ENCODE peak calls at places on chromosomes 12 and 14, in seven cellular contexts. B, X, J, U, F, Z and I are unnamed samples.

GRCh38 chr12:111304642-111305071 is 64.2 kb downstream of the PHETA1 start:
- DNase-seq in B (no peak), X (no peak), J (peak), U (peak), F (peak), Z (no peak), I (no peak)

GRCh38 chr12:47184229-47184628 is 104.5 kb upstream of the AMIGO2 start:
- DNase-seq in B (no peak), X (no peak), J (no peak), U (no peak), F (no peak), Z (no peak), I (no peak)

GRCh38 chr12:115450710-115451109 is 766.7 kb upstream of the TBX3 start:
- DNase-seq in B (no peak), X (no peak), J (no peak), U (no peak), F (no peak), Z (no peak), I (no peak)

GRCh38 chr14:106843951-106844483 is 1317.6 kb downstream of the TMEM121 start:
- DNase-seq in B (no peak), X (no peak), J (no peak), U (peak), F (no peak), Z (no peak), I (no peak)

GRCh38 chr12:2402180-2402579 is 349.4 kb downstream of the CACNA1C start:
- DNase-seq in B (no peak), X (no peak), J (no peak), U (no peak), F (no peak), Z (no peak), I (no peak)

GRCh38 chr12:6871052-6871957 is 1.8 kb downstream of the SPSB2 start:
- DNase-seq in B (no peak), X (no peak), J (no peak), U (peak), F (no peak), Z (no peak), I (no peak)

GRCh38 chr12:99767809-99768208 is 120.3 kb downstream of the GARIN6 start:
- DNase-seq in B (no peak), X (no peak), J (no peak), U (no peak), F (peak), Z (no peak), I (no peak)

GRCh38 chr14:37655418-37655817 is 60.0 kb downstream of the TTC6 start:
- DNase-seq in B (no peak), X (no peak), J (no peak), U (no peak), F (peak), Z (no peak), I (no peak)

GRCh38 chr12:46553266-46553665 is 180.7 kb upstream of the SLC38A2 start:
- DNase-seq in B (no peak), X (no peak), J (no peak), U (no peak), F (peak), Z (no peak), I (no peak)

GRCh38 chr12:122951406-122951805 is 14.9 kb downstream of the ABCB9 start:
- DNase-seq in B (no peak), X (no peak), J (no peak), U (no peak), F (peak), Z (no peak), I (no peak)

GRCh38 chr12:1800646-1801284 is 19.6 kb upstream of the LRTM2 start:
- DNase-seq in B (no peak), X (no peak), J (peak), U (peak), F (peak), Z (no peak), I (no peak)

GRCh38 chr14:99475179-99475578 is 5.5 kb downstream of the SETD3 start:
- DNase-seq in B (no peak), X (no peak), J (peak), U (no peak), F (peak), Z (no peak), I (no peak)

GRCh38 chr14:74504874-74505617 is 11.5 kb downstream of the ISCA2 start:
- DNase-seq in B (no peak), X (no peak), J (no peak), U (no peak), F (no peak), Z (no peak), I (no peak)

GRCh38 chr12:106429043-106429552 is 71.5 kb downstream of the POLR3B start:
- DNase-seq in B (no peak), X (no peak), J (no peak), U (no peak), F (no peak), Z (no peak), I (no peak)

GRCh38 chr14:52251724-52252123 is 15.8 kb upstream of the PTGDR start:
- DNase-seq in B (no peak), X (no peak), J (no peak), U (no peak), F (no peak), Z (no peak), I (no peak)

GRCh38 chr12:119594399-119594730 is 791 bp downstream of the TMEM233 start:
- DNase-seq in B (no peak), X (no peak), J (no peak), U (no peak), F (no peak), Z (no peak), I (no peak)

GRCh38 chr12:7905071-7905470 is 30.9 kb downstream of the SLC2A3 start:
- DNase-seq in B (no peak), X (no peak), J (no peak), U (no peak), F (peak), Z (no peak), I (no peak)

GRCh38 chr14:63910593-63911363 is 58.0 kb downstream of the SYNE2 start:
- DNase-seq in B (no peak), X (no peak), J (no peak), U (no peak), F (no peak), Z (no peak), I (no peak)

GRCh38 chr12:83015390-83016225 is 328.9 kb downstream of the TMTC2 start:
- DNase-seq in B (no peak), X (no peak), J (no peak), U (no peak), F (peak), Z (no peak), I (no peak)

GRCh38 chr12:108419949-108420348 is 80.8 kb upstream of the CMKLR1 start:
- DNase-seq in B (no peak), X (no peak), J (no peak), U (no peak), F (peak), Z (no peak), I (no peak)

GRCh38 chr12:32419520-32419960 is 20.2 kb downstream of the FGD4 start:
- DNase-seq in B (no peak), X (no peak), J (no peak), U (no peak), F (peak), Z (no peak), I (no peak)